ENCODE peak calls at places on chromosomes 4 and X, in four cellular contexts. R is NCI-H1105, J is NCI-H146, P is EH. G is an unnamed sample.

GRCh38 chrX:150899191-150899757 is 806 bp upstream of the CD99L2 start:
- DNase-seq in J (peak), R (peak), P (peak), G (no peak)

GRCh38 chrX:9906919-9907318 is 60.2 kb upstream of the CLDN34 start:
- DNase-seq in R (no peak), P (no peak), J (no peak), G (no peak)

GRCh38 chr4:10075158-10075863 is 41.3 kb downstream of the WDR1 start:
- DNase-seq in R (no peak), P (no peak), J (no peak), G (no peak)

GRCh38 chrX:107454302-107454701 is 4.8 kb downstream of the FRMPD3 start:
- DNase-seq in R (no peak), P (no peak), J (no peak), G (no peak)

GRCh38 chr4:27217261-27217769 is 356.7 kb downstream of the STIM2 start:
- DNase-seq in J (no peak), P (peak), R (no peak), G (no peak)

GRCh38 chrX:69961365-69962072 is 88.2 kb downstream of the AWAT2 start:
- DNase-seq in P (no peak), R (no peak), J (no peak), G (no peak)

GRCh38 chr4:161799687-161800086 is 364.1 kb downstream of the FSTL5 start:
- DNase-seq in J (peak), R (peak), P (no peak), G (no peak)

GRCh38 chrX:39956803-39957394 is 140.9 kb downstream of the BCOR start:
- DNase-seq in P (no peak), J (no peak), R (no peak), G (no peak)

GRCh38 chr4:114921790-114922581 is 191.4 kb downstream of the NDST4 start:
- DNase-seq in J (peak), P (no peak), R (peak), G (no peak)

GRCh38 chr4:37537484-37537883 is 148.7 kb downstream of the RELL1 start:
- DNase-seq in J (no peak), R (no peak), P (no peak), G (no peak)

GRCh38 chr4:85756938-85757337 is 282.0 kb downstream of the ARHGAP24 start:
- DNase-seq in J (no peak), P (peak), R (no peak), G (no peak)

GRCh38 chr4:86249074-86249473 is 110.8 kb downstream of the MAPK10 start:
- DNase-seq in J (no peak), R (no peak), P (no peak), G (no peak)

GRCh38 chr4:11914406-11914805 is 485.7 kb upstream of the HS3ST1 start:
- DNase-seq in R (no peak), P (no peak), J (no peak), G (no peak)

GRCh38 chr4:74189331-74190043 is 31.6 kb downstream of the MTHFD2L start:
- DNase-seq in J (peak), R (peak), P (peak), G (no peak)

GRCh38 chrX:29044802-29045201 is 457.6 kb downstream of the IL1RAPL1 start:
- DNase-seq in P (no peak), J (no peak), R (no peak), G (no peak)

GRCh38 chr4:66906314-66906713 is 639.0 kb downstream of the CENPC start:
- DNase-seq in P (no peak), R (peak), J (peak), G (no peak)

GRCh38 chrX:84469226-84469625 is 33.0 kb downstream of the HDX start:
- DNase-seq in J (peak), R (peak), P (peak), G (no peak)

GRCh38 chr4:108885211-108885610 is 122.4 kb upstream of the ETNPPL start:
- DNase-seq in J (no peak), R (no peak), P (peak), G (no peak)

GRCh38 chrX:139287155-139287924 is 243.2 kb upstream of the F9 start:
- DNase-seq in J (no peak), R (no peak), P (no peak), G (no peak)